ENCODE peak calls at places on chromosomes 6 and 20, in eight cellular contexts. One of them, this sample, is unnamed.

GRCh38 chr6:106882601-106883518 is 91.7 kb downstream of the CD24 start:
- DNase-seq in activated CD8-positive, alpha-beta memory T cell treated with anti-CD3 and anti-CD28 coated beads for 4 hours: no peak
- DNase-seq in endothelial cell: no peak
- DNase-seq in hepatic stellate cell: no peak
- DNase-seq in MV-4-11: no peak
- DNase-seq in epithelial cell of prostate: no peak
- DNase-seq in KBM-7: no peak
- DNase-seq in hippocampal formation: no peak
- DNase-seq in this sample: peak; percentile 34

GRCh38 chr6:69985180-69985579 is 118.8 kb downstream of the COL19A1 start:
- DNase-seq in activated CD8-positive, alpha-beta memory T cell treated with anti-CD3 and anti-CD28 coated beads for 4 hours: no peak
- DNase-seq in endothelial cell: no peak
- DNase-seq in hepatic stellate cell: no peak
- DNase-seq in MV-4-11: no peak
- DNase-seq in epithelial cell of prostate: no peak
- DNase-seq in KBM-7: no peak
- DNase-seq in hippocampal formation: no peak
- DNase-seq in this sample: no peak

GRCh38 chr6:33757906-33758305 is 11.2 kb upstream of the IP6K3 start:
- DNase-seq in activated CD8-positive, alpha-beta memory T cell treated with anti-CD3 and anti-CD28 coated beads for 4 hours: no peak
- DNase-seq in endothelial cell: no peak
- DNase-seq in hepatic stellate cell: no peak
- DNase-seq in MV-4-11: no peak
- DNase-seq in epithelial cell of prostate: no peak
- DNase-seq in KBM-7: no peak
- DNase-seq in hippocampal formation: no peak
- DNase-seq in this sample: no peak

GRCh38 chr20:41276317-41276751 is 41.2 kb downstream of the ZHX3 start:
- DNase-seq in activated CD8-positive, alpha-beta memory T cell treated with anti-CD3 and anti-CD28 coated beads for 4 hours: no peak
- DNase-seq in endothelial cell: no peak
- DNase-seq in hepatic stellate cell: no peak
- DNase-seq in MV-4-11: peak; percentile 47
- DNase-seq in epithelial cell of prostate: no peak
- DNase-seq in KBM-7: peak; percentile 15
- DNase-seq in hippocampal formation: peak; percentile 62
- DNase-seq in this sample: no peak

GRCh38 chr6:26156850-26157149 is 69.6 kb downstream of the HFE start:
- DNase-seq in activated CD8-positive, alpha-beta memory T cell treated with anti-CD3 and anti-CD28 coated beads for 4 hours: no peak
- DNase-seq in endothelial cell: no peak
- DNase-seq in hepatic stellate cell: no peak
- DNase-seq in MV-4-11: no peak
- DNase-seq in epithelial cell of prostate: no peak
- DNase-seq in KBM-7: no peak
- DNase-seq in hippocampal formation: peak; percentile 24
- DNase-seq in this sample: no peak

GRCh38 chr6:106070626-106071025 is 15.5 kb upstream of the PRDM1 start:
- DNase-seq in activated CD8-positive, alpha-beta memory T cell treated with anti-CD3 and anti-CD28 coated beads for 4 hours: no peak
- DNase-seq in endothelial cell: no peak
- DNase-seq in hepatic stellate cell: no peak
- DNase-seq in MV-4-11: no peak
- DNase-seq in epithelial cell of prostate: no peak
- DNase-seq in KBM-7: no peak
- DNase-seq in hippocampal formation: no peak
- DNase-seq in this sample: no peak

GRCh38 chr6:780669-781068 is 87.7 kb upstream of the EXOC2 start:
- DNase-seq in activated CD8-positive, alpha-beta memory T cell treated with anti-CD3 and anti-CD28 coated beads for 4 hours: no peak
- DNase-seq in endothelial cell: no peak
- DNase-seq in hepatic stellate cell: no peak
- DNase-seq in MV-4-11: no peak
- DNase-seq in epithelial cell of prostate: no peak
- DNase-seq in KBM-7: no peak
- DNase-seq in hippocampal formation: no peak
- DNase-seq in this sample: no peak

GRCh38 chr6:169075211-169075621 is 178.4 kb downstream of the THBS2 start:
- DNase-seq in activated CD8-positive, alpha-beta memory T cell treated with anti-CD3 and anti-CD28 coated beads for 4 hours: no peak
- DNase-seq in endothelial cell: no peak
- DNase-seq in hepatic stellate cell: peak; percentile 53
- DNase-seq in MV-4-11: peak; percentile 75
- DNase-seq in epithelial cell of prostate: no peak
- DNase-seq in KBM-7: no peak
- DNase-seq in hippocampal formation: peak; percentile 10
- DNase-seq in this sample: no peak

GRCh38 chr6:24517659-24518538 is 23.1 kb downstream of the ALDH5A1 start:
- DNase-seq in activated CD8-positive, alpha-beta memory T cell treated with anti-CD3 and anti-CD28 coated beads for 4 hours: no peak
- DNase-seq in endothelial cell: no peak
- DNase-seq in hepatic stellate cell: no peak
- DNase-seq in MV-4-11: no peak
- DNase-seq in epithelial cell of prostate: no peak
- DNase-seq in KBM-7: no peak
- DNase-seq in hippocampal formation: no peak
- DNase-seq in this sample: no peak